ENCODE peak calls at places on chromosomes 13 and 19, in eight cellular contexts. H is NCI-H2107; Y is SHP77 treated with DMSO at 0.1 percent for 48 hours; U is anterior cingulate cortex; T is activated naive CD8-positive, alpha-beta T cell treated with anti-CD3 and anti-CD28 coated beads for 36 hours; D is kidney tubule cell; C is PC-3; X is CD8-positive, alpha-beta memory T cell. R is an unnamed sample.

GRCh38 chr19:3163230-3163886 is 15.2 kb upstream of the S1PR4 start:
- DNase-seq in D (peak; percentile 58), U (peak; percentile 19), H (peak; percentile 50), Y (peak; percentile 11), X (peak; percentile 57), T (peak; percentile 68), C (peak; percentile 80), R (peak; percentile 91)

GRCh38 chr13:94431987-94432386 is 47.5 kb downstream of the DCT start:
- DNase-seq in C (no peak), X (no peak), T (peak; percentile 16), D (no peak), Y (no peak), H (no peak), U (no peak), R (no peak)

GRCh38 chr13:60590775-60591174 is 193.8 kb downstream of the TDRD3 start:
- DNase-seq in X (no peak), U (no peak), C (no peak), Y (no peak), H (no peak), T (no peak), D (no peak), R (no peak)

GRCh38 chr13:103941506-103942148 is 875.4 kb upstream of the SLC10A2 start:
- DNase-seq in H (no peak), X (no peak), U (no peak), T (no peak), D (no peak), Y (no peak), C (no peak), R (no peak)

GRCh38 chr13:22960827-22961226 is 220.0 kb upstream of the SGCG start:
- DNase-seq in Y (no peak), X (no peak), C (no peak), D (no peak), T (no peak), U (no peak), H (no peak), R (no peak)

GRCh38 chr19:1102407-1103106 is 1.2 kb upstream of the GPX4 start:
- DNase-seq in T (peak; percentile 75), X (no peak), Y (no peak), C (peak; percentile 96), D (peak; percentile 99), H (no peak), U (no peak), R (no peak)

GRCh38 chr19:10389863-10390262 is 9.5 kb upstream of the TYK2 start:
- DNase-seq in T (peak; percentile 20), U (no peak), D (no peak), H (no peak), X (no peak), Y (no peak), C (no peak), R (no peak)

GRCh38 chr13:96068729-96069128 is 15.5 kb upstream of the UGGT2 start:
- DNase-seq in D (no peak), T (no peak), H (no peak), X (no peak), Y (no peak), C (no peak), U (no peak), R (no peak)

R was measured in cardiac septum.